ENCODE peak calls at places on chromosome 1, in eight cellular contexts. G is left ventricle myocardium inferior, H is transverse colon, K is heart left ventricle, J is tibial nerve, T is heart right ventricle, E is GM23338, L is HCT116. W is an unnamed sample.

GRCh38 chr1:71081697-71082080 is 854 bp upstream of the ZRANB2 start:
- DNase-seq in K (no peak), H (no peak), L (no peak), G (peak), E (peak), J (no peak), T (no peak), W (peak)

GRCh38 chr1:44723064-44723463 is 7.9 kb downstream of the RNU5D-1 start:
- DNase-seq in H (no peak), J (no peak), T (no peak), K (no peak), E (no peak), L (no peak), G (no peak), W (no peak)

GRCh38 chr1:47697616-47698335 is 259.9 kb downstream of the FOXD2 start:
- DNase-seq in J (no peak), T (no peak), K (no peak), E (no peak), L (no peak), G (no peak), H (peak), W (no peak)

GRCh38 chr1:232162001-232162400 is 467.9 kb downstream of the SIPA1L2 start:
- DNase-seq in E (no peak), L (no peak), J (no peak), T (no peak), H (no peak), G (no peak), K (no peak), W (no peak)

GRCh38 chr1:180857947-180858768 is 54.5 kb upstream of the KIAA1614 start:
- DNase-seq in J (no peak), K (no peak), G (no peak), T (no peak), E (no peak), H (no peak), L (no peak), W (no peak)

GRCh38 chr1:44281987-44282703 is 68.9 kb downstream of the DMAP1 start:
- DNase-seq in L (no peak), G (no peak), J (no peak), K (no peak), H (no peak), E (no peak), T (no peak), W (no peak)

GRCh38 chr1:155706101-155706619 is 17.3 kb downstream of the DAP3 start:
- DNase-seq in L (peak), H (no peak), E (no peak), J (no peak), G (no peak), T (no peak), K (no peak), W (no peak)

GRCh38 chr1:177448652-177449351 is 278.0 kb downstream of the BRINP2 start:
- DNase-seq in E (no peak), J (no peak), L (no peak), G (no peak), T (no peak), H (no peak), K (no peak), W (peak)

GRCh38 chr1:232868793-232869491 is 63.7 kb downstream of the MAP10 start:
- DNase-seq in G (no peak), H (no peak), L (peak), K (no peak), E (no peak), T (no peak), J (peak), W (no peak)

GRCh38 chr1:177032434-177032833 is 132.1 kb downstream of the ASTN1 start:
- DNase-seq in E (no peak), K (no peak), J (no peak), G (no peak), T (no peak), L (no peak), H (no peak), W (no peak)

GRCh38 chr1:207818971-207819451 is 67.2 kb downstream of the CD46 start:
- DNase-seq in J (no peak), T (no peak), K (no peak), H (no peak), E (no peak), L (no peak), G (no peak), W (no peak)

GRCh38 chr1:206912445-206913095 is 9.2 kb downstream of the FCMR start:
- DNase-seq in L (peak), T (no peak), K (peak), J (peak), E (peak), H (peak), G (peak), W (peak)

GRCh38 chr1:244325056-244325764 is 126.5 kb downstream of the ADSS2 start:
- DNase-seq in T (no peak), K (no peak), E (no peak), H (no peak), L (no peak), J (no peak), G (no peak), W (no peak)

GRCh38 chr1:206694551-206695124 is 9.9 kb downstream of the MAPKAPK2 start:
- DNase-seq in J (no peak), L (no peak), K (no peak), H (no peak), E (peak), T (no peak), G (no peak), W (no peak)

GRCh38 chr1:222071313-222071886 is 329.5 kb upstream of the DUSP10 start:
- DNase-seq in G (no peak), L (no peak), K (no peak), T (no peak), J (no peak), E (peak), H (no peak), W (no peak)

GRCh38 chr1:232367293-232367692 is 262.6 kb downstream of the SIPA1L2 start:
- DNase-seq in J (no peak), L (no peak), G (no peak), H (no peak), T (no peak), E (peak), K (no peak), W (no peak)

GRCh38 chr1:56446531-56447098 is 132.7 kb downstream of the PLPP3 start:
- DNase-seq in L (no peak), H (peak), T (peak), J (peak), G (peak), E (no peak), K (peak), W (peak)

GRCh38 chr1:115144176-115144575 is 54.9 kb upstream of the TSPAN2 start:
- DNase-seq in G (no peak), K (no peak), L (no peak), H (no peak), E (no peak), T (no peak), J (no peak), W (no peak)

GRCh38 chr1:37549341-37549740 is 4.8 kb downstream of the SNIP1 start:
- DNase-seq in G (no peak), T (no peak), L (no peak), H (no peak), K (no peak), E (no peak), J (no peak), W (no peak)

GRCh38 chr1:100038401-100039306 is 68.9 kb downstream of the SLC35A3 start:
- DNase-seq in J (peak), G (peak), H (peak), K (peak), L (no peak), E (peak), T (peak), W (peak)

GRCh38 chr1:46134660-46135331 is 2.4 kb upstream of the PIK3R3 start:
- DNase-seq in T (no peak), K (peak), E (no peak), G (no peak), H (no peak), J (no peak), L (no peak), W (no peak)

GRCh38 chr1:50667272-50667671 is 244.0 kb upstream of the DMRTA2 start:
- DNase-seq in K (no peak), H (no peak), T (no peak), G (no peak), J (no peak), E (no peak), L (no peak), W (no peak)

GRCh38 chr1:89546082-89546889 is 21.7 kb downstream of the LRRC8B start:
- DNase-seq in T (no peak), J (no peak), G (no peak), L (no peak), E (no peak), K (no peak), H (no peak), W (no peak)

GRCh38 chr1:165235777-165236285 is 120.7 kb downstream of the LMX1A start:
- DNase-seq in K (no peak), G (no peak), L (no peak), H (no peak), J (no peak), T (no peak), E (peak), W (no peak)

GRCh38 chr1:6330410-6330827 is 63.1 kb downstream of the ACOT7 start:
- DNase-seq in H (no peak), J (no peak), G (no peak), E (no peak), L (no peak), K (no peak), T (no peak), W (peak)

GRCh38 chr1:147292012-147292411 is 49.5 kb downstream of the CHD1L start:
- DNase-seq in J (no peak), T (no peak), L (no peak), G (no peak), E (no peak), H (no peak), K (no peak), W (no peak)

GRCh38 chr1:70497152-70497551 is 86.1 kb downstream of the CTH start:
- DNase-seq in J (no peak), E (no peak), T (no peak), G (no peak), K (no peak), L (no peak), H (no peak), W (no peak)

GRCh38 chr1:99645699-99646531 is at the start of gene PALMD:
- DNase-seq in E (peak), H (peak), J (peak), T (peak), L (no peak), K (peak), G (peak), W (peak)

GRCh38 chr1:57424231-57425027 is 569 bp upstream of the DAB1 start:
- DNase-seq in L (no peak), H (no peak), E (peak), J (no peak), T (peak), G (peak), K (peak), W (no peak)

GRCh38 chr1:44553771-44554170 is 120.5 kb downstream of the TMEM53 start:
- DNase-seq in J (no peak), E (no peak), T (no peak), G (no peak), H (no peak), K (no peak), L (peak), W (no peak)

GRCh38 chr1:24416666-24417391 is 1.2 kb downstream of the NIPAL3 start:
- DNase-seq in G (no peak), J (no peak), L (no peak), T (no peak), E (peak), K (no peak), H (peak), W (no peak)

GRCh38 chr1:29760165-29760564 is 523.8 kb downstream of the PTPRU start:
- DNase-seq in L (no peak), H (no peak), G (no peak), K (peak), T (no peak), J (no peak), E (no peak), W (no peak)

GRCh38 chr1:32992489-32993214 is 28.0 kb upstream of the RNF19B start:
- DNase-seq in G (peak), H (peak), T (peak), K (peak), E (peak), J (peak), L (peak), W (peak)
- H3K4me3 ChIP-seq in G (no peak), H (no peak), T (no peak), K (no peak), E (no peak), J (no peak), L (peak), W (no peak)

GRCh38 chr1:108316545-108316944 is 72.7 kb upstream of the NBPF4 start:
- DNase-seq in L (peak), K (no peak), T (no peak), J (no peak), G (no peak), E (peak), H (no peak), W (no peak)

GRCh38 chr1:108320851-108321250 is 77.0 kb upstream of the NBPF4 start:
- DNase-seq in E (no peak), T (no peak), H (no peak), L (no peak), K (no peak), J (no peak), G (no peak), W (no peak)
- TF ChIP-seq CTCF in E (no peak), T (no peak), H (no peak), L (no peak), K (no peak), J (no peak), G (no peak), W (no peak)

DNA sequence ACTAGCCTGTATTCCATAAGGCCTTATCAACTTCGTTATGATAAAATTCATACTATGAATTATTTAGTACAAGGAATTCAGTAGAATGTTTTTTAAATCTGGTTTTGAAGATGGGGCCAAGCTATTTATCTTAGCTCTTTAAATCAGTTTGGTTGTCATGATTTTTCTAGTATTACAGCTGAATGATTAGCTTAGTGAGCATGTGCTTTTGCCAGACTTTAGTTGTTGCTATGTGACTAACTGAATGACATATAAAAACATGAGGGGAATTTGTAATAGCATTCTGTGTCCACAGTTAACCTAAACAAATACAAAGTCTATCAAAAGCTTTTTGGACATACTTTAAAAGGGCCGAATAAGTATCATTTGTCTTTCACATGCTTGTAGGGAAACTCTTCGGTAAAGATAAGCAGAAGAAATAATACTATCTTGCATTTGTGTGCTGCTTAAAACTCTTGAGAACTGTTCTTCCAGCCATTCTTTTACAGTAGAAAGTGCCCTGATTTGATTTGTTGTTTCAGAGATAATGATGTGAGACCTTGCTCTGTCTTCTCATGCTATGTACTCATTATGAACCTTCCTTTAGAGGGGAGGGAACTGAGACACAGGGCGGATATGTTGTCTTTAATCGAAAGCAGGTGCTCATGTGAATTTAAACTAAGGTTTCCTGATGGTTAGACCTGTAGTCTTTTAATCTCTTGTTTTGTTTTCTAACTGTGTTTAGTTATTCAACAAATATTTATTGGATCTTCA is 18.8 kb downstream of the NEK7 start:
- DNase-seq in L (no peak), G (no peak), H (no peak), T (no peak), E (no peak), J (no peak), K (no peak), W (no peak)
- H3K27ac ChIP-seq in L (no peak), G (peak), H (no peak), T (no peak), E (no peak), J (no peak), K (peak), W (no peak)

DNA sequence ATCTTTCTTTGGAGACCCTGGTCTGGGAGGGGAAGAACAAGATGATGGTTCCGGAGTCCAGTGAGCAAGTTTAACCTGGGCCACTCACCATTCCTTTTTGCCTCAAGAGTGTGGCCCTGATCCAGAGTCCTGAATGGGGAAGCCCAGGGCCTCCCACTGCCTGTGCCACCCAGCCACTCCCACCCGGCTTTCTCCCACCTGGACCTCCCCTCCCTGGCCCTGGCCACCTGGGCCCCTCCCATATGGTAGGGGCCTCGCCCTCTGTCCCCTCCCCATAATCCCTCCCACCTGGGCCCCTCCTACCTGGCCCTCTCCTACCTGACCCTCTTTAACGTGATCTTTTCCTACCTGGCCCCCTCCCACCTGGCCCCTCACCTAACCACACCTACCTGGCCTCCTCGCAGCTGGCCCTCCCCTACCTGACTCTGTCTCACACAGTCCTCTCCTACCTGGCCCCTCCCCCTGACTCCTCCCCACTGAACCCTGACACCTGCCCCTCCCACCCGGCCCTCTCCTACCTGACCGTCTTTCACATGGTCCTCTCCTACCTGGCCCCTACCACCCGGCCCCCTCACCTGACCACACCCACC is 220.7 kb upstream of the VAMP3 start:
- DNase-seq in J (no peak), G (no peak), K (no peak), E (peak), T (no peak), H (peak), L (no peak), W (no peak)
- H3K4me3 ChIP-seq in J (no peak), G (no peak), K (no peak), E (no peak), T (no peak), H (no peak), L (peak), W (no peak)

GRCh38 chr1:162317659-162318058 is 59.0 kb downstream of the SPATA46 start:
- DNase-seq in K (no peak), J (no peak), H (no peak), L (no peak), G (no peak), E (no peak), T (no peak), W (no peak)
- TF ChIP-seq CTCF in K (no peak), J (no peak), H (no peak), L (no peak), G (no peak), E (no peak), T (no peak), W (no peak)

GRCh38 chr1:236992449-236992848 is 11.8 kb downstream of the MT1HL1 start:
- DNase-seq in T (no peak), E (no peak), G (no peak), H (no peak), L (no peak), J (no peak), K (no peak), W (no peak)
- H3K27ac ChIP-seq in T (no peak), E (no peak), G (no peak), H (no peak), L (no peak), J (no peak), K (no peak), W (no peak)

DNA sequence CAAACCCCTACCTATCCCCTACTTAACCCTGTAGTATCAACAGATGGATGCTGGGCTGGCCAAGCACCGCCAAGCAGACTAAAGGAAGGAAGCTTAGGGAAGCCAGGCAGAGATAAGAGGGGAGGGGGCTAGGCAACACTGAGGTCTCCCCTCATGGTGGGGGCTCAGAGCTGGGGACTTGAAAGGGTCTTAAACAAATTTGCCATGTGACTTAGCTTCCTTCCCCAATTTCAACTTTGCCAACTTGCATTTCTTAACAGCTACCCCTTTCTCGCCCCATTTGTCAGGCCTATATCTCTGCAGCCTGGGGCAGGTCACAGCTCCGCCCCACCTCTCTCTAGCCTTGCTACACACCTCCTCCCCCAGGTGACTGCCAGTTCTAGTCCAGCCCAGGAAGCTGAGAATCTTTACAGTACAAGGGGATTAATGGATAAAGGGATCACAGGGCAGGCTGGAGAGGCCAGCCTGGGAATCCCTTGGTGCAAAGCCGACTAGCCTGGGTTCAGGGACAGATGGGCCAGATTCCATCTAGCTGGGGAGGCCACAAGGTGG is 3.4 kb downstream of the KIF21B start:
- DNase-seq in G (no peak), J (no peak), T (no peak), K (no peak), E (peak), H (peak), L (no peak), W (no peak)
- H3K4me3 ChIP-seq in G (no peak), J (no peak), T (no peak), K (no peak), E (peak), H (no peak), L (no peak), W (no peak)

DNA sequence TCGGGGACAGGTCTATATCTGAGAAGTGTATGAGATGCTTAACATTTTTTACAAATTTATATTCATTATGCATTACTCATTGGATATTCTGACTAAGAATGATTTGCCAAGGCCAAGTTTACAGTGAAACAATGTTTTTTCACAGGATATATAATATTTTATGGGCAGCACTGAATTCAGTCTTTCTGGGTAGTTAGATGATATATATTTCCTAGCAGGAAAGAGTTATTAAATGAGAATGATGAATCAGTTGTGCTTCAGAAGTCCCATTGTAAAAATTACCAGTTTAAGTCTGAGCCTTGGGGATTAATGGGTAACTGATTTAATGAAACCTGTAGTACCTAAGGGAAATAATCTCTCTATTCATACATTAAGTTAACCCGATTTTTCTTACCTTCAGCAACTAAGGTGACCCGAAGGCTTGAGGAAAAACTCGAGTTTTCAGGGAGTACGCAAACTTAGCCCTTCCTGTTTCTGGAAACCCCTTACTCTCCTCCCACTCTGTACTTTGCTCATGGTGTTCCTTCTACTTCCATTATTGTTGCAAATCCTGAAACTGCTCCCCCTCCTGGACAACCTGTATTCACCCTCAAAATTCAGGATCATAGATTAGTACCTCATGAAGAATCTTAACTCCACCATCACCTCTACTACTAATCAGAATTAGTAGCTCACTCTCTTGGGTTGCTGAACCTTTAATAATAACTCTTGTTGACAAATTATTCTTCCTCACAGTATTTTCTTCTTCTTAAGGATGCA is 135.1 kb downstream of the AK5 start:
- DNase-seq in K (no peak), H (no peak), E (peak), L (peak), J (no peak), T (no peak), G (no peak), W (no peak)
- TF ChIP-seq CTCF in K (no peak), H (no peak), E (peak), L (peak), J (no peak), T (no peak), G (peak), W (no peak)

GRCh38 chr1:39130297-39130696 is 74.2 kb upstream of the MACF1 start:
- DNase-seq in K (no peak), E (no peak), G (no peak), L (no peak), T (no peak), J (no peak), H (no peak), W (no peak)
- H3K27ac ChIP-seq in K (peak), E (peak), G (peak), L (no peak), T (peak), J (no peak), H (peak), W (peak)

W was measured in uterus.